ENCODE peak calls at places on chromosomes 2 and 18, in five cellular contexts. F is sigmoid colon, K is stomach, P is heart left ventricle, O is breast epithelium. E is an unnamed sample. For H3K4me1, the result is how much of the 10 kb centered on the place peaks cover.

GRCh38 chr2:168348076-168348475 is 100.7 kb upstream of the STK39 start:
- DNase-seq in F (no peak), K (peak), P (no peak), O (no peak), E (no peak)

GRCh38 chr2:46267616-46268015 is 29.6 kb upstream of the EPAS1 start:
- DNase-seq in F (no peak), K (no peak), P (no peak), O (no peak), E (no peak)

GRCh38 chr2:62284471-62284870 is 88.6 kb downstream of the B3GNT2 start:
- DNase-seq in F (no peak), K (no peak), P (no peak), O (no peak), E (no peak)

GRCh38 chr2:45028276-45028675 is 19.0 kb upstream of the SIX2 start:
- DNase-seq in F (no peak), K (no peak), P (no peak), O (no peak), E (no peak)

GRCh38 chr2:101616411-101616810 is 81.1 kb upstream of the MAP4K4 start:
- DNase-seq in F (no peak), K (peak), P (peak), O (no peak), E (no peak)

GRCh38 chr18:45844938-45845337 is 19.5 kb downstream of the SIGLEC15 start:
- DNase-seq in F (no peak), K (no peak), P (no peak), O (no peak), E (no peak)

GRCh38 chr2:218230882-218231281 is 13.9 kb downstream of the ARPC2 start:
- DNase-seq in F (no peak), K (peak), P (no peak), O (no peak), E (no peak)

GRCh38 chr2:133651861-133652260 is 83.6 kb upstream of the NCKAP5 start:
- DNase-seq in F (no peak), K (no peak), P (no peak), O (no peak), E (no peak)

GRCh38 chr2:110993557-110994231 is 127.0 kb upstream of the BCL2L11 start:
- DNase-seq in F (no peak), K (peak), P (no peak), O (no peak), E (no peak)

GRCh38 chr2:127620867-127621266 is 25.1 kb upstream of the GPR17 start:
- DNase-seq in F (peak), K (no peak), P (no peak), O (no peak), E (no peak)

GRCh38 chr18:79489900-79490592 is 94.3 kb downstream of the NFATC1 start:
- DNase-seq in F (peak), K (no peak), P (no peak), O (no peak), E (peak)

GRCh38 chr2:15905267-15905645 is 35.1 kb upstream of the MYCN start:
- DNase-seq in F (no peak), K (no peak), P (no peak), O (no peak), E (no peak)

GRCh38 chr2:121530210-121530562 is 494 bp upstream of the RNU4ATAC start:
- DNase-seq in F (peak), K (peak), P (peak), O (peak), E (peak)

GRCh38 chr2:108305901-108306300 is 17.2 kb downstream of the SULT1C2 start:
- DNase-seq in F (no peak), K (no peak), P (no peak), O (no peak), E (no peak)

GRCh38 chr2:119440501-119440870 is 8.8 kb downstream of the TMEM37 start:
- DNase-seq in F (no peak), K (no peak), P (no peak), O (no peak), E (no peak)

GRCh38 chr2:117832905-117833613 is 18.6 kb downstream of the DDX18 start:
- DNase-seq in F (no peak), K (no peak), P (peak), O (no peak), E (no peak)

GRCh38 chr2:60468390-60469085 is 84.9 kb downstream of the BCL11A start:
- DNase-seq in F (no peak), K (no peak), P (no peak), O (no peak), E (no peak)

GRCh38 chr2:44330801-44331200 is 30.5 kb downstream of the PREPL start:
- DNase-seq in F (no peak), K (no peak), P (no peak), O (no peak), E (no peak)

GRCh38 chr2:29326926-29327325 is 211.7 kb downstream of the CLIP4 start:
- DNase-seq in F (no peak), K (no peak), P (no peak), O (no peak), E (no peak)

GRCh38 chr18:21629089-21629832 is 17.1 kb downstream of the SNRPD1 start:
- DNase-seq in F (no peak), K (no peak), P (no peak), O (no peak), E (no peak)

GRCh38 chr2:96878796-96879544 is 9.1 kb upstream of the SEMA4C start:
- DNase-seq in F (no peak), K (no peak), P (no peak), O (no peak), E (no peak)

GRCh38 chr2:50535971-50536759 is 495.8 kb downstream of the NRXN1 start:
- DNase-seq in F (no peak), K (no peak), P (no peak), O (no peak), E (no peak)

GRCh38 chr2:162118166-162119031 is 33.6 kb downstream of the GCG start:
- DNase-seq in F (peak), K (no peak), P (peak), O (no peak), E (no peak)

GRCh38 chr2:205032093-205032551 is 486.8 kb downstream of the PARD3B start:
- DNase-seq in F (no peak), K (no peak), P (no peak), O (no peak), E (no peak)

GRCh38 chr2:101223814-101224231 is 28.9 kb upstream of the CNOT11 start:
- DNase-seq in F (no peak), K (no peak), P (no peak), O (no peak), E (no peak)

GRCh38 chr2:9565436-9566153 is 10.0 kb upstream of the ADAM17 start:
- DNase-seq in F (peak), K (peak), P (peak), O (peak), E (peak)

GRCh38 chr2:51247252-51247651 is 215.3 kb upstream of the NRXN1 start:
- DNase-seq in F (no peak), K (no peak), P (no peak), O (no peak), E (no peak)

GRCh38 chr2:174325932-174326879 is 8.5 kb upstream of the SP9 start:
- DNase-seq in F (no peak), K (no peak), P (peak), O (no peak), E (peak)

GRCh38 chr2:64975232-64975791 is 13.9 kb upstream of the SLC1A4 start:
- DNase-seq in F (no peak), K (no peak), P (peak), O (peak), E (no peak)

GRCh38 chr2:117979911-117980341 is 33.9 kb downstream of the CCDC93 start:
- DNase-seq in F (no peak), K (no peak), P (no peak), O (no peak), E (no peak)

GRCh38 chr2:40433739-40434138 is 18.2 kb downstream of the SLC8A1 start:
- DNase-seq in F (no peak), K (no peak), P (no peak), O (no peak), E (no peak)

GRCh38 chr2:115083216-115083615 is 640.8 kb downstream of the DPP10 start:
- DNase-seq in F (no peak), K (no peak), P (no peak), O (no peak), E (no peak)

GRCh38 chr2:5696741-5697521 is 4.7 kb downstream of the SOX11 start:
- DNase-seq in F (peak), K (no peak), P (no peak), O (no peak), E (no peak)

DNA sequence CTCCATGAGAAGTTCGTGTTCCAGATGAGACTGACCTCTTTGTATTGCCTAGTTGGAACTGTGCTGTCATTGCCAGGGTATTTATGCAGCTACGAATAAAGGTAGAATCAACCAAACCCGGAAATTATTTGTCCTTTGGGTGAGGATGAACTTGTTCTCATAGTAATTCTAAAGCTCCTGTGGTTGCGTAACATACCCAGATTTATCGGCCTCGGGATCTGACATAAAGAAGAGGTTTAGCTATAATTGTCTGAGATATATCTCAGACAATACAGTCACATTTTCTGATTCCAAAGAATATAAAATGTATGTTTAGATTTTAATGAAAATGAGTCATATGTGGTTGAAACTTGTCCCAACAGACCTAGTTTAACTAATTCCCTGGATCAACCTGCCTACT is 628.7 kb upstream of the LINC00305 start:
- DNase-seq in F (no peak), K (no peak), P (no peak), O (no peak), E (no peak)
- TF ChIP-seq CTCF in F (no peak), K (no peak), P (no peak), O (no peak), E (no peak)

GRCh38 chr2:105764059-105764458 is 19.3 kb downstream of the NCK2 start:
- DNase-seq in F (no peak), K (no peak), P (no peak), O (no peak), E (no peak)
- H3K4me1 ChIP-seq in F (under half), K (half or more), P (under half), O (under half), E (under half)

GRCh38 chr18:48264508-48264907 is 144.7 kb downstream of the ZBTB7C start:
- DNase-seq in F (no peak), K (no peak), P (no peak), O (no peak), E (no peak)

GRCh38 chr18:48263913-48264506 is 145.2 kb downstream of the ZBTB7C start:
- DNase-seq in F (no peak), K (no peak), P (no peak), O (no peak), E (no peak)

GRCh38 chr18:48263421-48263820 is 145.8 kb downstream of the ZBTB7C start:
- DNase-seq in F (no peak), K (no peak), P (no peak), O (no peak), E (no peak)

GRCh38 chr18:48256848-48257247 is 152.3 kb downstream of the ZBTB7C start:
- DNase-seq in F (no peak), K (no peak), P (no peak), O (no peak), E (no peak)

GRCh38 chr18:48260237-48260636 is 148.9 kb downstream of the ZBTB7C start:
- DNase-seq in F (no peak), K (no peak), P (no peak), O (no peak), E (no peak)
- TF ChIP-seq CTCF in F (no peak), K (no peak), P (no peak), O (no peak), E (no peak)

GRCh38 chr2:71468279-71469015 is 15.1 kb downstream of the DYSF start:
- DNase-seq in F (no peak), K (no peak), P (no peak), O (no peak), E (no peak)
- H3K4me1 ChIP-seq in F (under half), K (under half), P (half or more), O (under half), E (under half)

GRCh38 chr2:33673937-33674336 is 74.8 kb upstream of the FAM98A start:
- DNase-seq in F (no peak), K (no peak), P (no peak), O (no peak), E (no peak)
- TF ChIP-seq CTCF in F (no peak), K (no peak), P (peak), O (no peak), E (peak)

GRCh38 chr2:160484859-160485520 is 8.6 kb downstream of the RBMS1 start:
- DNase-seq in F (no peak), K (no peak), P (no peak), O (no peak), E (no peak)
- H3K4me1 ChIP-seq in F (half or more), K (under half), P (half or more), O (under half), E (under half)

GRCh38 chr2:241940329-241940728 is 70.8 kb downstream of the RTP5 start:
- DNase-seq in F (no peak), K (no peak), P (no peak), O (peak), E (no peak)
- TF ChIP-seq CTCF in F (no peak), K (no peak), P (no peak), O (no peak), E (no peak)

E was measured in kidney.